ENCODE peak calls at places on chromosomes 3 and 15, in ten cellular contexts. P is upper lobe of left lung, C is stomach, G is vagina, K is HCT116, J is sigmoid colon, N is breast epithelium, T is esophagus muscularis mucosa, A is SK-N-SH, F is transverse colon. Z is an unnamed sample. For H3K27me3, the result is how much of the 10 kb centered on the place peaks cover.

GRCh38 chr3:43794776-43795175 is 104.0 kb downstream of the ABHD5 start:
- DNase-seq in P (no peak), C (no peak), G (no peak), K (peak), J (no peak), N (no peak), T (peak), A (no peak), F (no peak), Z (no peak)

GRCh38 chr3:72461787-72462186 is 386.5 kb downstream of the SHQ1 start:
- DNase-seq in P (no peak), C (no peak), G (no peak), K (no peak), J (no peak), N (no peak), T (no peak), A (no peak), F (no peak), Z (no peak)

GRCh38 chr3:138646008-138646407 is 37.4 kb downstream of the FAIM start:
- DNase-seq in P (no peak), C (no peak), G (no peak), K (no peak), J (no peak), N (no peak), T (no peak), A (no peak), F (no peak), Z (no peak)

GRCh38 chr3:133211449-133211848 is 173.3 kb downstream of the TMEM108 start:
- DNase-seq in P (no peak), C (no peak), G (no peak), K (no peak), J (no peak), N (no peak), T (no peak), A (no peak), F (no peak), Z (no peak)

GRCh38 chr3:112979244-112979832 is 4.4 kb upstream of the CD200R1 start:
- DNase-seq in P (no peak), C (no peak), G (no peak), K (peak), J (no peak), N (no peak), T (no peak), A (peak), F (no peak), Z (no peak)

GRCh38 chr3:69805491-69805890 is 66.2 kb downstream of the MITF start:
- DNase-seq in P (no peak), C (no peak), G (no peak), K (no peak), J (no peak), N (no peak), T (no peak), A (no peak), F (no peak), Z (no peak)

GRCh38 chr15:40333922-40334492 is 6.7 kb downstream of the CCDC9B start:
- DNase-seq in P (peak), C (no peak), G (no peak), K (no peak), J (peak), N (peak), T (peak), A (no peak), F (peak), Z (peak)

GRCh38 chr15:101464999-101465669 is 24.4 kb downstream of the PCSK6 start:
- DNase-seq in P (no peak), C (no peak), G (no peak), K (no peak), J (peak), N (no peak), T (no peak), A (no peak), F (no peak), Z (no peak)

GRCh38 chr3:97820780-97821179 is 1.0 kb upstream of the CRYBG3 start:
- DNase-seq in P (no peak), C (no peak), G (no peak), K (no peak), J (no peak), N (no peak), T (no peak), A (no peak), F (no peak), Z (no peak)

GRCh38 chr3:112855883-112856282 is 9.2 kb upstream of the CD200R1L start:
- DNase-seq in P (no peak), C (no peak), G (no peak), K (no peak), J (no peak), N (no peak), T (no peak), A (peak), F (no peak), Z (no peak)

GRCh38 chr3:194633349-194634004 is at the start of gene TMEM44:
- DNase-seq in P (peak), C (peak), G (no peak), K (peak), J (peak), N (peak), T (peak), A (peak), F (peak), Z (peak)

GRCh38 chr3:4906107-4906621 is 73.1 kb upstream of the BHLHE40 start:
- DNase-seq in P (no peak), C (no peak), G (no peak), K (no peak), J (no peak), N (no peak), T (no peak), A (peak), F (no peak), Z (no peak)

GRCh38 chr3:103195201-103195600 is 760.4 kb downstream of the ZPLD1 start:
- DNase-seq in P (no peak), C (no peak), G (no peak), K (no peak), J (no peak), N (no peak), T (no peak), A (no peak), F (no peak), Z (no peak)

GRCh38 chr3:23888617-23889228 is 28.1 kb downstream of the NKIRAS1 start:
- DNase-seq in P (no peak), C (no peak), G (no peak), K (peak), J (no peak), N (no peak), T (no peak), A (no peak), F (no peak), Z (no peak)

GRCh38 chr3:127612966-127613365 is 14.8 kb downstream of the MCM2 start:
- DNase-seq in P (no peak), C (no peak), G (no peak), K (no peak), J (no peak), N (no peak), T (no peak), A (no peak), F (no peak), Z (no peak)

GRCh38 chr3:23041918-23042696 is 161.0 kb upstream of the UBE2E2 start:
- DNase-seq in P (no peak), C (no peak), G (no peak), K (peak), J (no peak), N (no peak), T (no peak), A (no peak), F (no peak), Z (no peak)

GRCh38 chr3:31066999-31067398 is 172.5 kb upstream of the GADL1 start:
- DNase-seq in P (no peak), C (no peak), G (no peak), K (no peak), J (no peak), N (peak), T (no peak), A (peak), F (no peak), Z (no peak)
- TF ChIP-seq POLR2AphosphoS5 in P (no peak), C (no peak), G (no peak), K (no peak), J (no peak), N (no peak), T (no peak), A (no peak), F (no peak), Z (no peak)

GRCh38 chr15:73374599-73374998 is 5.8 kb upstream of the HCN4 start:
- DNase-seq in P (no peak), C (no peak), G (no peak), K (no peak), J (no peak), N (no peak), T (no peak), A (peak), F (no peak), Z (no peak)
- H3K27me3 ChIP-seq in P (under half), C (under half), G (under half), K (under half), J (under half), N (under half), T (under half), A (under half), F (half or more), Z (under half)

GRCh38 chr15:60364306-60364924 is 33.4 kb downstream of the ANXA2 start:
- DNase-seq in P (no peak), C (no peak), G (no peak), K (no peak), J (no peak), N (no peak), T (no peak), A (no peak), F (no peak), Z (no peak)
- H3K27ac ChIP-seq in P (no peak), C (no peak), G (peak), K (peak), J (peak), N (no peak), T (peak), A (peak), F (no peak), Z (no peak)

GRCh38 chr3:16372362-16373269 is 107.6 kb downstream of the OXNAD1 start:
- DNase-seq in P (no peak), C (no peak), G (no peak), K (no peak), J (no peak), N (no peak), T (no peak), A (no peak), F (no peak), Z (no peak)
- TF ChIP-seq POLR2AphosphoS5 in P (no peak), C (no peak), G (no peak), K (no peak), J (no peak), N (no peak), T (no peak), A (no peak), F (no peak), Z (no peak)

GRCh38 chr15:96365781-96366525 is 35.5 kb downstream of the NR2F2 start:
- DNase-seq in P (peak), C (no peak), G (no peak), K (no peak), J (no peak), N (no peak), T (no peak), A (peak), F (no peak), Z (no peak)
- H3K27me3 ChIP-seq in P (under half), C (under half), G (under half), K (under half), J (half or more), N (half or more), T (under half), A (half or more), F (half or more), Z (under half)

GRCh38 chr15:80608688-80609087 is 86.4 kb upstream of the ABHD17C start:
- DNase-seq in P (no peak), C (no peak), G (no peak), K (no peak), J (no peak), N (peak), T (no peak), A (no peak), F (no peak), Z (no peak)
- H3K27ac ChIP-seq in P (no peak), C (no peak), G (no peak), K (no peak), J (no peak), N (no peak), T (no peak), A (no peak), F (no peak), Z (no peak)

Z was measured in spleen.